ENCODE peak calls at places on chromosome 14, in six cellular contexts. R is stomach, D is suprapubic skin, Q is HL-60, V is upper lobe of left lung, K is SK-N-SH. U is an unnamed sample.

GRCh38 chr14:73633517-73634332 is 11.1 kb upstream of the DNAL1 start:
- DNase-seq in R (peak; percentile 59), V (peak; percentile 62), D (peak; percentile 74), Q (peak; percentile 22), K (peak; percentile 82), U (peak; percentile 53)

GRCh38 chr14:93476305-93476704 is 45.6 kb downstream of the UNC79 start:
- DNase-seq in Q (no peak), V (no peak), D (no peak), R (no peak), K (no peak), U (no peak)

GRCh38 chr14:22403286-22403685 is 185.7 kb downstream of the DAD1 start:
- DNase-seq in D (no peak), K (no peak), V (no peak), Q (no peak), R (no peak), U (no peak)

GRCh38 chr14:80867091-80867490 is 74.4 kb downstream of the CEP128 start:
- DNase-seq in D (no peak), V (no peak), Q (no peak), R (no peak), K (no peak), U (no peak)

GRCh38 chr14:87450193-87450592 is 542.8 kb downstream of the GALC start:
- DNase-seq in Q (no peak), K (no peak), R (no peak), D (no peak), V (no peak), U (no peak)

GRCh38 chr14:22900088-22900799 is 17.2 kb downstream of the REM2 start:
- DNase-seq in K (peak; percentile 72), Q (peak; percentile 66), V (no peak), R (no peak), D (no peak), U (no peak)

GRCh38 chr14:103628684-103629502 is at the start of gene KLC1:
- DNase-seq in R (peak; percentile 87), Q (peak; percentile 64), V (peak; percentile 79), K (peak; percentile 97), D (peak; percentile 88), U (no peak)

GRCh38 chr14:25833341-25834121 is 764.3 kb downstream of the NOVA1 start:
- DNase-seq in Q (peak; percentile 21), V (no peak), R (peak; percentile 27), K (peak; percentile 3), D (no peak), U (no peak)

GRCh38 chr14:99389171-99389826 is 91.4 kb downstream of the SETD3 start:
- DNase-seq in V (peak; percentile 60), Q (no peak), D (no peak), K (peak; percentile 79), R (peak; percentile 75), U (peak; percentile 5)

GRCh38 chr14:61479746-61480502 is 158.5 kb downstream of the PRKCH start:
- DNase-seq in D (no peak), R (no peak), K (no peak), V (no peak), Q (no peak), U (no peak)

GRCh38 chr14:33323979-33324378 is 385.3 kb downstream of the NPAS3 start:
- DNase-seq in V (no peak), R (no peak), Q (no peak), K (peak; percentile 17), D (no peak), U (no peak)

GRCh38 chr14:52268191-52269061 is 928 bp downstream of the PTGDR start:
- DNase-seq in D (peak; percentile 60), Q (no peak), K (peak; percentile 36), R (no peak), V (no peak), U (no peak)

GRCh38 chr14:56797569-56798446 is 12.5 kb downstream of the OTX2 start:
- DNase-seq in K (no peak), D (no peak), V (no peak), R (no peak), Q (no peak), U (no peak)

GRCh38 chr14:23028800-23029199 is 5.9 kb downstream of the PSMB5 start:
- DNase-seq in Q (no peak), K (no peak), D (no peak), R (no peak), V (no peak), U (no peak)

GRCh38 chr14:50551877-50552276 is 8.1 kb upstream of the ATL1 start:
- DNase-seq in R (no peak), V (no peak), K (no peak), D (no peak), Q (no peak), U (no peak)

GRCh38 chr14:46344327-46344937 is 307.1 kb downstream of the RPL10L start:
- DNase-seq in V (no peak), D (no peak), K (peak; percentile 0), R (no peak), Q (peak; percentile 12), U (peak; percentile 13)

GRCh38 chr14:33740531-33740930 is 210.3 kb downstream of the EGLN3 start:
- DNase-seq in R (no peak), D (no peak), K (no peak), Q (no peak), V (no peak), U (no peak)

GRCh38 chr14:64715628-64716412 is 11.6 kb downstream of the PLEKHG3 start:
- DNase-seq in K (no peak), R (peak; percentile 53), V (no peak), D (peak; percentile 78), Q (no peak), U (no peak)

GRCh38 chr14:64718762-64719161 is 14.5 kb downstream of the PLEKHG3 start:
- DNase-seq in D (peak; percentile 30), V (no peak), R (no peak), K (no peak), Q (no peak), U (no peak)

GRCh38 chr14:64719601-64720000 is 15.4 kb downstream of the PLEKHG3 start:
- DNase-seq in R (no peak), Q (no peak), V (no peak), K (no peak), D (peak; percentile 48), U (no peak)

GRCh38 chr14:64720190-64720589 is 16.0 kb downstream of the PLEKHG3 start:
- DNase-seq in Q (no peak), K (no peak), R (peak; percentile 54), D (peak; percentile 55), V (peak; percentile 63), U (peak; percentile 81)

GRCh38 chr14:64717870-64718269 is 13.6 kb downstream of the PLEKHG3 start:
- DNase-seq in V (no peak), R (no peak), D (peak; percentile 71), Q (no peak), K (no peak), U (no peak)
- TF ChIP-seq POLR2AphosphoS5 in V (no peak), R (no peak), D (no peak), Q (no peak), K (no peak), U (no peak)

GRCh38 chr14:58947816-58948440 is 240.5 kb upstream of the DAAM1 start:
- DNase-seq in Q (no peak), V (no peak), K (no peak), D (no peak), R (no peak), U (no peak)
- TF ChIP-seq CTCF in Q (no peak), V (no peak), K (peak; percentile 33), D (no peak), R (no peak), U (no peak)

DNA sequence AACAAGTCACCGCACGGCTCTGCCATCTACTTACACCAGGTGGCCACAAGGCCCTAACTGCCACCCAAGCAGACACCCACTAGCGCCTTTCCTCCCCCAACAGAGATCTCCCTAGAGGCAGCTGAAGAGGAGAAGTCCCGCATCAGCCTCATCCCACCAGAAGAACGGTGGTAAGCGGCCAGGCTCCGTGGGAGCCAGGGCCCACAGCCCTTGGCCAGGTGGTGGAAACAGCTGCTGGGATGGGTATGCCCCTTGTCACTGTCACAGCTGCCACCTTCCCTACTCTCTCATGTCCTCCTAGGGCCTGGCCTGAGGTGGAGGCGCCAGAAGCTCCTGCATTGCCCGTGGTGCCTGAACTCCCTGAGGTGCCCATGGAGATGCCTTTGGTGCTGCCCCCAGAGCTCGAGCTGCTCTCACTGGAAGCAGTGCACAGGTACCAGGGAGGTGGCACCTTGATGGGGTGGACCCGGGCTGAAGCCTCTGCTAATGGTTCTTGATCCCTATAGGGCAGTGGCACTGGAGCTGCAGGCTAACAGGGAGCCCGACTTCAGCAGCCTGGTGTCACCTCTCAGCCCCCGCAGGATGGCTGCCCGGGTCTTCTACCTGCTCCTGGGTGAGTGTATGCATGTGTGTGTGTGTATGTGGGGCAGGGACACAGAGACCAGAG is 7.5 kb downstream of the REC8 start:
- DNase-seq in Q (no peak), R (no peak), K (no peak), V (no peak), D (peak; percentile 49), U (no peak)
- H3K27ac ChIP-seq in Q (no peak overlapping the region), R (peak overlapping the region; percentile 63), K (peak overlapping the region; percentile 8), V (no peak overlapping the region), D (peak overlapping the region; percentile 13), U (no peak overlapping the region)

DNA sequence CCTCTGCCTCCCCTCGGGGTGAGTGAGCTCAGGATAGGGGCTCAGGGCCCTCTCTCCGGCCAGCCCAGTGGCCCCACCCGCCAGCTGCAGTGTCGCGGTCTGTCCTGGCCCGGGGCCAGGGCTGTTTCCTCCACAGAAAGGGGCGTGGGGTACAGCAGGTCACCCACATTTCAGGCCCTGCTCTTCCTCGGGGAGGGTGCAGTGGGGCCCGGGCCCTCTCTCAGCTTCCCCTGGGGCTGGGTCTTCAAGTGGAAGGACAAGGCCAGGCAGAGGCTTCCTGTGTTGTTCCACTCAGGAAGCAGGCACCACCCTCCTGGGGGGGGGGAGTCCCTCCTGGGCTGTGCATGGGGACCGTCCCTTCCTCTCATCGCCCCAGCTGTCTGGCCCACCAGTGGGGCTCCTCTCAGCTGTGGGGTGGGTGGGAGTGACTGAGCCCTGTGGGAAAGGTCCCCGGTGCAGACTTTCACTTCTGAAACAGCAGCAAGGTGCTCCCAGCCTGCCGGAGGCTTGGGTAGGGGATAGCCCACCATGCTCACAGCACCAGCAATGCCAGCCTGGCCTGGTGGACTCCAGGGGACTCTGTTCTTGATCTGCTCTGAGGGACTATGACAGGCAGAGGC is 3.7 kb downstream of the GPR132 start:
- DNase-seq in Q (peak; percentile 73), R (peak; percentile 44), K (no peak), V (peak; percentile 69), D (peak; percentile 64), U (no peak)
- TF ChIP-seq POLR2AphosphoS5 in Q (peak; percentile 65), R (no peak), K (no peak), V (peak; percentile 15), D (no peak), U (no peak)

DNA sequence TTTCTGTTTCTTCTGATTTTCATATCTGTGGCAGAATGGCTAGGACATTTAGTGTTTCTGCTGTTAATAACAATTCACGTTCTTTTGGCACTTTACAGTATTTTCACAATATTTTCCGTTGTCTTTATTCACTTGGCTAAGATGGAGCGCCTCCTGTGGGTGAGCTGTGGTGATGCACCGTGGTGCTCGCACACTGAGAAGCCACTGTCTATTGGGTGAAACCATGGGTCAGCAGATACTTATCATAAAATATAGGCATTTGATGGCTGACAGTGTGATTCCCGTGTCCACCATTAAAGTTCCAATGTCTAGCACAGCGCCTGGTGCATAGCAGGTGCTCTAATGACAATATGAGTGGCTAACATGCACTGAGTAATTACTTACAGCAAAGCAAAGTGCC is 141.8 kb downstream of the VRK1 start:
- DNase-seq in R (no peak), K (no peak), Q (no peak), V (no peak), D (no peak), U (no peak)
- TF ChIP-seq CTCF in R (no peak), K (peak; percentile 28), Q (no peak), V (peak; percentile 6), D (no peak), U (no peak)

DNA sequence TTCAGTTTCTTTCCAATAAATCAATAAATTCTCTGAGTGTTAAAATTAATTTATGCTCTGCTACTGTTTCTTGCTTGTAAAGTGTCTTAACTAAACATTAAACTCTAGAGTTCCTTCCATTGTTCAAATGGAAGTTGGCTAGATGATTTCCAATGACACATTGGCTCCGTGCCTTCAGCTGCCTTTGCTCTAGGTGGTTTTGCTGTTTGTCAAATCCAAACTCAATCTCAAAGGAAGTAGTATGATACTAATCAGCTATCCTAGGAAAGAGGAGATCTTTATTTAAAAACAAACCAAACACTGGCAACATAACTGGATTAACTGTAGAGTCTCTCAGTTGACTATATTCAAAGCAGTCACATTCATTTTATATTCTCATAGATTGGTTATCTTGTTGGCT is 356.4 kb downstream of the FOXG1 start:
- DNase-seq in Q (no peak), V (no peak), D (no peak), R (no peak), K (no peak), U (no peak)
- H3K27ac ChIP-seq in Q (no peak overlapping the region), V (no peak overlapping the region), D (no peak overlapping the region), R (no peak overlapping the region), K (no peak overlapping the region), U (no peak overlapping the region)

U was measured in Panc1.